ENCODE peak calls at places on chromosome 14, in four cellular contexts. One of them, this sample, is unnamed.

GRCh38 chr14:64938972-64939816 is 3.4 kb downstream of the GPX2 start:
- DNase-seq in psoas muscle: no peak
- DNase-seq in CD4-positive, alpha-beta memory T cell: no peak
- DNase-seq in colonic mucosa: peak; percentile 65
- DNase-seq in this sample: no peak

GRCh38 chr14:76917759-76918175 is 91.6 kb downstream of the LRRC74A start:
- DNase-seq in CD4-positive, alpha-beta memory T cell: no peak
- DNase-seq in psoas muscle: peak; percentile 74
- DNase-seq in colonic mucosa: no peak
- DNase-seq in this sample: no peak

GRCh38 chr14:103519837-103520212 is 2.8 kb downstream of the CKB start:
- DNase-seq in psoas muscle: no peak
- DNase-seq in colonic mucosa: no peak
- DNase-seq in CD4-positive, alpha-beta memory T cell: no peak
- DNase-seq in this sample: no peak

GRCh38 chr14:74510211-74510931 is 16.8 kb downstream of the ISCA2 start:
- DNase-seq in CD4-positive, alpha-beta memory T cell: no peak
- DNase-seq in psoas muscle: no peak
- DNase-seq in colonic mucosa: no peak
- DNase-seq in this sample: no peak

GRCh38 chr14:20295067-20295466 is 10.7 kb downstream of the TTC5 start:
- DNase-seq in CD4-positive, alpha-beta memory T cell: no peak
- DNase-seq in colonic mucosa: no peak
- DNase-seq in psoas muscle: no peak
- DNase-seq in this sample: no peak

GRCh38 chr14:31837056-31837455 is 240.0 kb upstream of the ARHGAP5 start:
- DNase-seq in psoas muscle: no peak
- DNase-seq in CD4-positive, alpha-beta memory T cell: no peak
- DNase-seq in colonic mucosa: no peak
- DNase-seq in this sample: no peak

GRCh38 chr14:91327661-91328312 is 83.3 kb upstream of the GPR68 start:
- DNase-seq in psoas muscle: no peak
- DNase-seq in CD4-positive, alpha-beta memory T cell: no peak
- DNase-seq in colonic mucosa: no peak
- DNase-seq in this sample: no peak

GRCh38 chr14:29442720-29443119 is 484.9 kb downstream of the PRKD1 start:
- DNase-seq in CD4-positive, alpha-beta memory T cell: no peak
- DNase-seq in colonic mucosa: no peak
- DNase-seq in psoas muscle: no peak
- DNase-seq in this sample: no peak

GRCh38 chr14:25759251-25759650 is 709.3 kb upstream of the STXBP6 start:
- DNase-seq in colonic mucosa: no peak
- DNase-seq in CD4-positive, alpha-beta memory T cell: no peak
- DNase-seq in psoas muscle: no peak
- DNase-seq in this sample: no peak

GRCh38 chr14:102474934-102475333 is 34.6 kb downstream of the ANKRD9 start:
- DNase-seq in psoas muscle: peak; percentile 85
- DNase-seq in colonic mucosa: peak; percentile 54
- DNase-seq in CD4-positive, alpha-beta memory T cell: no peak
- DNase-seq in this sample: no peak

GRCh38 chr14:64772394-64772950 is 68.2 kb downstream of the PLEKHG3 start:
- DNase-seq in colonic mucosa: no peak
- DNase-seq in CD4-positive, alpha-beta memory T cell: no peak
- DNase-seq in psoas muscle: no peak
- DNase-seq in this sample: no peak

GRCh38 chr14:77181603-77182437 is at the start of gene TMEM63C:
- DNase-seq in psoas muscle: no peak
- DNase-seq in CD4-positive, alpha-beta memory T cell: peak; percentile 54
- DNase-seq in colonic mucosa: peak; percentile 66
- DNase-seq in this sample: peak; percentile 23

GRCh38 chr14:35161231-35161630 is 38.9 kb downstream of the PRORP start:
- DNase-seq in CD4-positive, alpha-beta memory T cell: peak; percentile 18
- DNase-seq in psoas muscle: no peak
- DNase-seq in colonic mucosa: no peak
- DNase-seq in this sample: no peak

GRCh38 chr14:102117852-102118251 is 21.8 kb upstream of the WDR20 start:
- DNase-seq in colonic mucosa: no peak
- DNase-seq in psoas muscle: no peak
- DNase-seq in CD4-positive, alpha-beta memory T cell: no peak
- DNase-seq in this sample: no peak

GRCh38 chr14:90495357-90496276 is 98.8 kb downstream of the CALM1 start:
- DNase-seq in psoas muscle: no peak
- DNase-seq in colonic mucosa: no peak
- DNase-seq in CD4-positive, alpha-beta memory T cell: peak; percentile 38
- DNase-seq in this sample: peak; percentile 31

GRCh38 chr14:77314539-77314938 is 6.1 kb downstream of the POMT2 start:
- DNase-seq in psoas muscle: no peak
- DNase-seq in colonic mucosa: no peak
- DNase-seq in CD4-positive, alpha-beta memory T cell: no peak
- DNase-seq in this sample: no peak

GRCh38 chr14:24252289-24253124 is 10.1 kb upstream of the TINF2 start:
- DNase-seq in colonic mucosa: no peak
- DNase-seq in CD4-positive, alpha-beta memory T cell: no peak
- DNase-seq in psoas muscle: no peak
- DNase-seq in this sample: no peak

GRCh38 chr14:54253195-54253947 is 143.4 kb upstream of the CDKN3 start:
- DNase-seq in colonic mucosa: no peak
- DNase-seq in CD4-positive, alpha-beta memory T cell: no peak
- DNase-seq in psoas muscle: no peak
- DNase-seq in this sample: no peak

GRCh38 chr14:101173698-101174521 is 270.4 kb upstream of the RTL1 start:
- DNase-seq in CD4-positive, alpha-beta memory T cell: no peak
- DNase-seq in psoas muscle: no peak
- DNase-seq in colonic mucosa: no peak
- DNase-seq in this sample: no peak

GRCh38 chr14:92998957-92999356 is 76.0 kb downstream of the CHGA start:
- DNase-seq in psoas muscle: no peak
- DNase-seq in CD4-positive, alpha-beta memory T cell: no peak
- DNase-seq in colonic mucosa: no peak
- DNase-seq in this sample: no peak

GRCh38 chr14:81436296-81437138 is 36.4 kb upstream of the STON2 start:
- DNase-seq in psoas muscle: peak; percentile 85
- DNase-seq in colonic mucosa: peak; percentile 77
- DNase-seq in CD4-positive, alpha-beta memory T cell: peak; percentile 11
- DNase-seq in this sample: peak; percentile 19

GRCh38 chr14:34633697-34634096 is 3.7 kb upstream of the SNX6 start:
- DNase-seq in colonic mucosa: no peak
- DNase-seq in psoas muscle: no peak
- DNase-seq in CD4-positive, alpha-beta memory T cell: no peak
- DNase-seq in this sample: no peak

GRCh38 chr14:101845896-101846295 is 84.4 kb downstream of the PPP2R5C start:
- DNase-seq in colonic mucosa: no peak
- DNase-seq in psoas muscle: no peak
- DNase-seq in CD4-positive, alpha-beta memory T cell: no peak
- DNase-seq in this sample: no peak

GRCh38 chr14:64736271-64737131 is 32.3 kb downstream of the PLEKHG3 start:
- DNase-seq in psoas muscle: no peak
- DNase-seq in colonic mucosa: peak; percentile 85
- DNase-seq in CD4-positive, alpha-beta memory T cell: no peak
- DNase-seq in this sample: no peak

GRCh38 chr14:101780887-101781239 is 19.4 kb downstream of the PPP2R5C start:
- DNase-seq in psoas muscle: no peak
- DNase-seq in colonic mucosa: no peak
- DNase-seq in CD4-positive, alpha-beta memory T cell: no peak
- DNase-seq in this sample: no peak

GRCh38 chr14:58752782-58753181 is 115.0 kb downstream of the DACT1 start:
- DNase-seq in CD4-positive, alpha-beta memory T cell: no peak
- DNase-seq in colonic mucosa: peak; percentile 91
- DNase-seq in psoas muscle: peak; percentile 73
- DNase-seq in this sample: no peak

GRCh38 chr14:103064978-103065377 is 7.6 kb upstream of the CDC42BPB start:
- DNase-seq in colonic mucosa: no peak
- DNase-seq in psoas muscle: no peak
- DNase-seq in CD4-positive, alpha-beta memory T cell: no peak
- DNase-seq in this sample: no peak

GRCh38 chr14:94110552-94111181 is at the start of gene IFI27:
- DNase-seq in colonic mucosa: peak; percentile 82
- DNase-seq in CD4-positive, alpha-beta memory T cell: no peak
- DNase-seq in psoas muscle: peak; percentile 54
- DNase-seq in this sample: no peak

GRCh38 chr14:54787263-54787662 is 115.4 kb downstream of the GCH1 start:
- DNase-seq in CD4-positive, alpha-beta memory T cell: no peak
- DNase-seq in psoas muscle: no peak
- DNase-seq in colonic mucosa: no peak
- DNase-seq in this sample: no peak

GRCh38 chr14:57380935-57381334 is 9.5 kb upstream of the NAA30 start:
- DNase-seq in colonic mucosa: no peak
- DNase-seq in psoas muscle: no peak
- DNase-seq in CD4-positive, alpha-beta memory T cell: no peak
- DNase-seq in this sample: no peak

GRCh38 chr14:105844810-105845724 is 318.7 kb downstream of the TMEM121 start:
- DNase-seq in colonic mucosa: peak; percentile 12
- DNase-seq in psoas muscle: no peak
- DNase-seq in CD4-positive, alpha-beta memory T cell: no peak
- DNase-seq in this sample: no peak

GRCh38 chr14:105845725-105846309 is 319.4 kb downstream of the TMEM121 start:
- DNase-seq in psoas muscle: no peak
- DNase-seq in colonic mucosa: no peak
- DNase-seq in CD4-positive, alpha-beta memory T cell: no peak
- DNase-seq in this sample: peak; percentile 2

GRCh38 chr14:105843444-105844046 is 317.2 kb downstream of the TMEM121 start:
- DNase-seq in CD4-positive, alpha-beta memory T cell: no peak
- DNase-seq in colonic mucosa: peak; percentile 10
- DNase-seq in psoas muscle: no peak
- DNase-seq in this sample: no peak

GRCh38 chr14:105842105-105842504 is 315.7 kb downstream of the TMEM121 start:
- DNase-seq in CD4-positive, alpha-beta memory T cell: no peak
- DNase-seq in psoas muscle: no peak
- DNase-seq in colonic mucosa: peak; percentile 8
- DNase-seq in this sample: no peak

DNA sequence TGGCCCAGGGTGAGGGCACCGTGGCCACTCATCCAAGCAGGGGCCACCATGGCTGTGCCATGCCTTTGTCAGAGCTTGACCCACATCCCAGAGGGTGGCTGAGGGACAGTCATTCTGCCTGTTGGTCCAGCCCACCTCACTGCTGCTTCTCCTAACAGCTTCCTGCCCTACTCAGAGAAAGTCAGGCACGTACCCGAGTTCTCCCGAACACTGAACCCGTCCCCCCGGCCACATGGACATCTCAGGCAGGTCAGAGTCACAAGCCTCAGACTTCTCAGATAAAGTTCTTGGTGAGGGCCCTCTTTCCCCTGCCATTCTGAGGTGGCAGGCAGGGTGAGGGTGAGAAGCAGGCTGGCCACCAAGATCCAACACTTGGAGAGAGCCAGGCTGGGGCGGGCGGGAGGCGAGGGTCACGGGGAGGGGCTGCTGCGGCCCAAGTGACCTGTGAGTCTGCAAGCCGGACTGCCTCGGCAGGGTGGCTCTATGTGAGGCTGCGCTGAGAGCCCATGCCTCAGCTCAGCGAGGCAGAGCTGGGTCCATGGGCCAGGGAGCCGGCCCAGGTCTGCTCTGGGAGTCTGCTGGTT is 317.8 kb downstream of the TMEM121 start:
- DNase-seq in psoas muscle: no peak
- DNase-seq in CD4-positive, alpha-beta memory T cell: no peak
- DNase-seq in colonic mucosa: peak; percentile 13
- DNase-seq in this sample: no peak
- H3K9me3 ChIP-seq in psoas muscle: no peaks in the 10 kb centered on the region
- H3K9me3 ChIP-seq in CD4-positive, alpha-beta memory T cell: no peaks in the 10 kb centered on the region
- H3K9me3 ChIP-seq in colonic mucosa: no peaks in the 10 kb centered on the region
- H3K9me3 ChIP-seq in this sample: no peaks in the 10 kb centered on the region

GRCh38 chr14:99915305-99916090 is 122.3 kb downstream of the EML1 start:
- DNase-seq in colonic mucosa: no peak
- DNase-seq in psoas muscle: no peak
- DNase-seq in CD4-positive, alpha-beta memory T cell: no peak
- DNase-seq in this sample: no peak
- H3K9me3 ChIP-seq in colonic mucosa: no peaks in the 10 kb centered on the region
- H3K9me3 ChIP-seq in psoas muscle: no peaks in the 10 kb centered on the region
- H3K9me3 ChIP-seq in CD4-positive, alpha-beta memory T cell: no peaks in the 10 kb centered on the region
- H3K9me3 ChIP-seq in this sample: no peaks in the 10 kb centered on the region

GRCh38 chr14:105938055-105938863 is 411.9 kb downstream of the TMEM121 start:
- DNase-seq in CD4-positive, alpha-beta memory T cell: no peak
- DNase-seq in psoas muscle: no peak
- DNase-seq in colonic mucosa: peak; percentile 7
- DNase-seq in this sample: no peak

GRCh38 chr14:105931808-105932483 is 405.6 kb downstream of the TMEM121 start:
- DNase-seq in psoas muscle: no peak
- DNase-seq in colonic mucosa: no peak
- DNase-seq in CD4-positive, alpha-beta memory T cell: no peak
- DNase-seq in this sample: no peak

GRCh38 chr14:105937253-105938054 is 411.1 kb downstream of the TMEM121 start:
- DNase-seq in CD4-positive, alpha-beta memory T cell: no peak
- DNase-seq in colonic mucosa: peak; percentile 10
- DNase-seq in psoas muscle: no peak
- DNase-seq in this sample: no peak

GRCh38 chr14:105933238-105933637 is 406.9 kb downstream of the TMEM121 start:
- DNase-seq in CD4-positive, alpha-beta memory T cell: no peak
- DNase-seq in colonic mucosa: no peak
- DNase-seq in psoas muscle: no peak
- DNase-seq in this sample: no peak

DNA sequence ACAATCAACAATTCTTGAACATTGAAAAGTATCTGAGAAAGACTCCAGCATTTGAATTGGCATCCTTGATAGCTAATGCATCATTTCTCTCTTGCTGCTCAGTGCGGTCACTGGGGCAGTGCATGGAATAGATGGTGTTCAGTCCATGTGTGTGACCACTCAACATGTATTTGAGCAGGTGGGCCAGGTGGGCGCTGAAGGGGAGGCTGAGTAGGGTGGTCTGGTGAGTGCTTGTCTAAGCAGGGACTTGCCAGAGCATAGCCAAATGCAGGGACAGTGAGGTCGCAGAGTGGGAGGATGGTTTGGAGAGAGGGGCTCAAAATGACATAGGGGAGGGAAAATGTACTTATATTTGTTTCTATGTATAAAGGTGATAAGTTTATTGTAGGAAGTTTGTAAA is 409.0 kb downstream of the TMEM121 start:
- DNase-seq in CD4-positive, alpha-beta memory T cell: no peak
- DNase-seq in colonic mucosa: peak; percentile 9
- DNase-seq in psoas muscle: no peak
- DNase-seq in this sample: no peak
- H3K9me3 ChIP-seq in CD4-positive, alpha-beta memory T cell: no peaks in the 10 kb centered on the region
- H3K9me3 ChIP-seq in colonic mucosa: no peaks in the 10 kb centered on the region
- H3K9me3 ChIP-seq in psoas muscle: peaks cover 7% of the 10 kb centered on the region
- H3K9me3 ChIP-seq in this sample: no peaks in the 10 kb centered on the region

DNA sequence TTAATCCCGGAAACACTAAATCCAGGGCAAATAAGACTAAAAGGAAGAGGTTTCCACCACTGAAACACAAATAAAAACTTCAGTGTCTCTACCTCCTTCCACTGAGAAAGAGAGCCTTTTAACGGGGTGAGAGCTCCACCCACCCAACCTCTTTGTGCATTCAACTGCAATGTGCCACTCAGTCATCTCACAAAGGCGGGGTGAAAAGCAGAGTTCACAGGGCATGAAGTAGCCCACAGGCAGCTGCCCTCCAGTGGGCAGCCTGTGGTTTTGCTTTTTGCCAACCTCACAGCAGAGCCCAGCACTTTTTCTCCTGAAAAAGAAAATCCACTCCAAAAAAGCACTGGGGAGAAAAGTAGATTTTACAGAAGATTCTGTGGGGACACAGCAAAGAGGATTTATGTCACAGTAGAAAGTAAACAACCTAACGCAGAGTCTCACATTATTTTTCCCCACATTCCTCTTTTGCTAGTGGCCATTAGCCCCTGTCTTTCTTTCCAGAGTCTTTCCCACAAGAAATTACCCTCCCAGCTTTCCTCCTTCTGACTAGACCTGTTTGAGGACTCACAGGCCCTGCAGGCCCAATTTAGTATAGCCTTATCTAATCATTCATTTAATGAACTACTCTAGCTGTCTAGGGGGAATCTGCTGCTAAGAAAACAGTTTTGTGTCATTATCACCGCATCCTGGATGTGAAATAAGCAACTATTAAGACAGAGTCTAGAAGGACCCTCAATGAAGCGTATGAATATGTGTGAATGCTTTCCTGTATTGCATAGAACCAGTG is 753.8 kb upstream of the FOXG1 start:
- DNase-seq in CD4-positive, alpha-beta memory T cell: no peak
- DNase-seq in psoas muscle: no peak
- DNase-seq in colonic mucosa: no peak
- DNase-seq in this sample: no peak
- H3K9me3 ChIP-seq in CD4-positive, alpha-beta memory T cell: no peaks in the 10 kb centered on the region
- H3K9me3 ChIP-seq in psoas muscle: no peaks in the 10 kb centered on the region
- H3K9me3 ChIP-seq in colonic mucosa: no peaks in the 10 kb centered on the region
- H3K9me3 ChIP-seq in this sample: no peaks in the 10 kb centered on the region